ENCODE peak calls at places on chromosome 22, in nine cellular contexts. O is HCT116, J is prostate gland, U is GM12892, I is endothelial cell of umbilical vein, X is Panc1, S is transverse colon, N is SK-N-MC, L is HepG2. E is an unnamed sample.

GRCh38 chr22:44671742-44672141 is 30.3 kb upstream of the PRR5 start:
- DNase-seq in U (no peak), O (no peak), X (no peak), S (no peak), N (no peak), L (peak; percentile 77), J (no peak), I (no peak), E (no peak)

GRCh38 chr22:43854786-43855271 is 7.5 kb downstream of the SULT4A1 start:
- DNase-seq in J (no peak), U (no peak), X (no peak), L (no peak), O (no peak), I (no peak), N (no peak), S (no peak), E (no peak)

GRCh38 chr22:35582861-35583670 is 34.1 kb downstream of the MB start:
- DNase-seq in S (peak; percentile 68), J (peak; percentile 58), N (no peak), U (peak; percentile 84), L (peak; percentile 59), I (peak; percentile 63), X (peak; percentile 48), O (peak; percentile 65), E (peak; percentile 88)

GRCh38 chr22:37054600-37055365 is 3.2 kb downstream of the KCTD17 start:
- DNase-seq in O (no peak), S (no peak), J (no peak), N (no peak), U (no peak), X (no peak), L (no peak), I (no peak), E (no peak)

GRCh38 chr22:47337161-47337621 is 574.7 kb downstream of the TBC1D22A start:
- DNase-seq in N (no peak), U (no peak), S (peak; percentile 14), J (peak; percentile 59), L (peak; percentile 39), X (peak; percentile 65), O (peak; percentile 76), I (peak; percentile 18), E (no peak)

GRCh38 chr22:44210721-44211120 is 30.0 kb downstream of the PARVG start:
- DNase-seq in S (no peak), X (no peak), N (no peak), U (no peak), O (no peak), L (no peak), J (no peak), I (no peak), E (no peak)

GRCh38 chr22:44369241-44369652 is 56.5 kb upstream of the SHISAL1 start:
- DNase-seq in N (no peak), I (no peak), S (no peak), L (no peak), U (no peak), O (no peak), J (no peak), X (no peak), E (no peak)

GRCh38 chr22:23591846-23592245 is 11.8 kb upstream of the IGLL1 start:
- DNase-seq in O (no peak), N (no peak), L (no peak), I (no peak), U (no peak), X (no peak), S (no peak), J (no peak), E (no peak)

GRCh38 chr22:20249797-20250354 is 18.2 kb downstream of the RTN4R start:
- DNase-seq in X (no peak), L (no peak), O (no peak), N (no peak), U (no peak), I (peak; percentile 30), S (no peak), J (peak; percentile 29), E (no peak)

GRCh38 chr22:40491990-40492631 is 121.7 kb downstream of the SGSM3 start:
- DNase-seq in O (no peak), I (no peak), U (peak; percentile 34), J (no peak), S (no peak), L (no peak), N (no peak), X (no peak), E (no peak)

GRCh38 chr22:30809086-30809485 is 114.4 kb downstream of the OSBP2 start:
- DNase-seq in S (no peak), I (no peak), J (no peak), U (no peak), X (no peak), O (no peak), L (no peak), N (no peak), E (no peak)

GRCh38 chr22:44712156-44712555 is 10.2 kb downstream of the PRR5 start:
- DNase-seq in S (no peak), X (no peak), I (no peak), J (no peak), L (no peak), N (no peak), O (no peak), U (no peak), E (no peak)

GRCh38 chr22:38314140-38314991 is 2.9 kb downstream of the CSNK1E start:
- DNase-seq in I (peak; percentile 9), U (no peak), L (no peak), S (peak; percentile 44), X (no peak), J (no peak), O (no peak), N (no peak), E (no peak)

GRCh38 chr22:38311331-38311635 is 6.0 kb downstream of the CSNK1E start:
- DNase-seq in L (no peak), S (no peak), I (no peak), N (peak; percentile 40), X (no peak), J (no peak), U (no peak), O (no peak), E (no peak)

GRCh38 chr22:38312261-38312800 is 4.9 kb downstream of the CSNK1E start:
- DNase-seq in I (no peak), J (peak; percentile 45), X (no peak), O (no peak), N (no peak), L (no peak), U (no peak), S (no peak), E (no peak)

GRCh38 chr22:38314992-38315800 is 2.0 kb downstream of the CSNK1E start:
- DNase-seq in O (no peak), I (peak; percentile 54), L (no peak), X (no peak), N (no peak), S (peak; percentile 41), J (peak; percentile 29), U (no peak), E (no peak)

GRCh38 chr22:38313384-38313955 is 3.8 kb downstream of the CSNK1E start:
- DNase-seq in N (no peak), O (no peak), L (no peak), I (peak; percentile 53), S (peak; percentile 75), X (peak; percentile 68), J (no peak), U (no peak), E (no peak)
- TF ChIP-seq POLR2AphosphoS5 in N (no peak), O (no peak), L (no peak), I (peak; percentile 63), S (peak; percentile 17), X (no peak), J (no peak), U (no peak), E (no peak)

GRCh38 chr22:49925525-49926128 is 7.2 kb downstream of the CRELD2 start:
- DNase-seq in S (peak; percentile 58), I (no peak), U (no peak), N (no peak), X (no peak), L (no peak), O (no peak), J (no peak), E (no peak)
- TF ChIP-seq POLR2AphosphoS5 in S (no peak), I (no peak), U (no peak), N (no peak), X (no peak), L (no peak), O (no peak), J (no peak), E (no peak)

DNA sequence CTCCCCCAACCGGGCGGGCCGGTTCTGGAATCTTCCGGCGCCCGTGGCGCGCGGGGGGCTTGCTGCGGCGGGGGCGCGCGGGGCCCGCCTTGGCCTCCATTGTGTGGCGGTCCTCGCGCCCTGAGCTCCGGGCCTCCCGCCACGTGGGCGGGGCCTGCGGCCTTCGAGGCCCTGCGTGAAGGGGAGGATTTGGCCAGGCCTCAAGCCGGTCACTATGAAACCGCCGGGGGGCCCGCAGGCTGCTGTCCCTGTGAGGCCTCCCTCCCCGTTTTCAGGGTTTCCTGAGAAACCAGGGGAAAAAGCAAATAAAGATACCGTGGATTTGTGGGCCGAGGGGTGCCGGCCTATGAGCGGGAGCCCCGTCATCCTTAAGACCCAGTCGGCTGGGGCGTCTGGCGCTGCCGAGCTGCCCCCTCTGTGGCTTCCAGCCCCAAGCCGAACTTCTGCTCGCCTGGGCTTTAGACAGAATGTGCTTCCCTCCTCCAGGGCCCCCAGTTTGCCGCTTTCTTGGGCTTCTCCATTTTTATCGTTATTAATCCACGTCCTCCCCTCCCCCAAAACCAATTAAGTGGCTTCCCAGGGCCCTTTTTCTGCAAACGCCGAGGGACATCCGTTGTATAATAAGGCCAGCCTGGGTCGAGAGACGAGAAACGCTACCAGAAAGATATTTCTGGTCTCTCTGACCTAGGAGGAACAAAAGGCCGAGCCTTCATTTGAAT is 602 bp downstream of the EWSR1 start:
- DNase-seq in X (no peak), S (peak; percentile 60), U (no peak), J (peak; percentile 24), L (peak; percentile 41), I (peak; percentile 58), N (no peak), O (peak; percentile 1), E (peak; percentile 63)
- TF ChIP-seq POLR2AphosphoS5 in X (no peak), S (no peak), U (no peak), J (no peak), L (no peak), I (no peak), N (no peak), O (peak; percentile 39), E (no peak)

GRCh38 chr22:25482091-25482760 is 82.2 kb upstream of the GRK3 start:
- DNase-seq in U (no peak), I (no peak), O (no peak), L (no peak), J (no peak), X (no peak), S (no peak), N (no peak), E (peak; percentile 67)
- TF ChIP-seq POLR2AphosphoS5 in U (no peak), I (no peak), O (no peak), L (no peak), J (no peak), X (no peak), S (no peak), N (no peak), E (no peak)